ENCODE peak calls at places on chromosome 22, in four cellular contexts. N is mammary epithelial cell, X is neuronal stem cell, Z is neural progenitor cell. O is an unnamed sample. For H3K4me1, the result is how much of the 10 kb centered on the place peaks cover.

GRCh38 chr22:38954414-38955043 is 2.9 kb upstream of the APOBEC3A start:
- DNase-seq in N (no peak), X (no peak), Z (no peak), O (no peak)

GRCh38 chr22:49662681-49663080 is 165.0 kb downstream of the BRD1 start:
- DNase-seq in N (no peak), X (no peak), Z (no peak), O (no peak)

GRCh38 chr22:27223317-27224177 is 566.2 kb downstream of the MIAT start:
- DNase-seq in N (peak), X (no peak), Z (no peak), O (no peak)

GRCh38 chr22:26239561-26239960 is 70.3 kb downstream of the SEZ6L start:
- DNase-seq in N (no peak), X (no peak), Z (no peak), O (no peak)

GRCh38 chr22:41998361-41999261 is at the start of gene WBP2NL:
- DNase-seq in N (peak), X (no peak), Z (no peak), O (no peak)

GRCh38 chr22:27986459-27986858 is 67.4 kb upstream of the PITPNB start:
- DNase-seq in N (no peak), X (no peak), Z (no peak), O (no peak)

GRCh38 chr22:40361100-40361499 is 9.3 kb upstream of the SGSM3 start:
- DNase-seq in N (no peak), X (no peak), Z (no peak), O (no peak)

GRCh38 chr22:39954584-39955055 is 5.6 kb upstream of the TMA7B start:
- DNase-seq in N (peak), X (no peak), Z (no peak), O (no peak)

GRCh38 chr22:46038516-46039430 is 61.8 kb upstream of the WNT7B start:
- DNase-seq in N (no peak), X (no peak), Z (no peak), O (no peak)

GRCh38 chr22:46905415-46905814 is 143.0 kb downstream of the TBC1D22A start:
- DNase-seq in N (no peak), X (no peak), Z (no peak), O (no peak)

GRCh38 chr22:28904211-28904808 is 20.9 kb downstream of the ZNRF3 start:
- DNase-seq in N (no peak), X (no peak), Z (no peak), O (no peak)

GRCh38 chr22:44369241-44369652 is 56.5 kb upstream of the SHISAL1 start:
- DNase-seq in N (no peak), X (no peak), Z (peak), O (no peak)

GRCh38 chr22:26642465-26643367 is 14.7 kb upstream of the MIAT start:
- DNase-seq in N (no peak), X (no peak), Z (peak), O (peak)

GRCh38 chr22:17576475-17576874 is 13.2 kb downstream of the SLC25A18 start:
- DNase-seq in N (peak), X (no peak), Z (no peak), O (no peak)

GRCh38 chr22:27476729-27477128 is 324.8 kb downstream of the MN1 start:
- DNase-seq in N (peak), X (no peak), Z (no peak), O (no peak)

GRCh38 chr22:49997221-49997599 is 15.4 kb downstream of the IL17REL start:
- DNase-seq in N (no peak), X (no peak), Z (no peak), O (no peak)

GRCh38 chr22:42273855-42274451 is 3.5 kb upstream of the TCF20 start:
- DNase-seq in N (no peak), X (no peak), Z (peak), O (no peak)

GRCh38 chr22:46788426-46789168 is 26.1 kb downstream of the TBC1D22A start:
- DNase-seq in N (no peak), X (no peak), Z (no peak), O (no peak)

GRCh38 chr22:44254811-44255210 is 57.9 kb downstream of the SHISAL1 start:
- DNase-seq in N (no peak), X (no peak), Z (no peak), O (no peak)

GRCh38 chr22:17786435-17787158 is 12.3 kb upstream of the BID start:
- DNase-seq in N (peak), X (peak), Z (peak), O (peak)

GRCh38 chr22:47357493-47357892 is 595.0 kb downstream of the TBC1D22A start:
- DNase-seq in N (no peak), X (no peak), Z (no peak), O (no peak)

GRCh38 chr22:43829904-43830851 is 18.1 kb upstream of the EFCAB6 start:
- DNase-seq in N (no peak), X (no peak), Z (no peak), O (no peak)

GRCh38 chr22:39943941-39944624 is 16.1 kb upstream of the TMA7B start:
- DNase-seq in N (no peak), X (no peak), Z (no peak), O (peak)

GRCh38 chr22:44172370-44173108 is 8.2 kb upstream of the PARVG start:
- DNase-seq in N (no peak), X (no peak), Z (peak), O (no peak)

GRCh38 chr22:43144949-43145348 is 1.8 kb upstream of the MCAT start:
- DNase-seq in N (no peak), X (no peak), Z (no peak), O (no peak)

GRCh38 chr22:48953103-48953720 is 874.5 kb downstream of the BRD1 start:
- DNase-seq in N (no peak), X (no peak), Z (no peak), O (no peak)

GRCh38 chr22:35888181-35888870 is 140.3 kb downstream of the RBFOX2 start:
- DNase-seq in N (no peak), X (no peak), Z (no peak), O (no peak)
- H3K4me1 ChIP-seq in N (under half), X (under half), Z (under half), O (under half)

GRCh38 chr22:22026157-22026831 is 43.7 kb upstream of the TOP3B start:
- DNase-seq in N (no peak), X (no peak), Z (no peak), O (no peak)
- H3K4me2 ChIP-seq in N (no peak), X (no peak), Z (no peak), O (no peak)

GRCh38 chr22:31637938-31638618 is 23.9 kb downstream of the PISD start:
- DNase-seq in N (no peak), X (no peak), Z (no peak), O (no peak)

GRCh38 chr22:31639640-31640039 is 22.4 kb downstream of the PISD start:
- DNase-seq in N (peak), X (no peak), Z (no peak), O (no peak)

GRCh38 chr22:31635638-31636306 is 26.2 kb downstream of the PISD start:
- DNase-seq in N (no peak), X (no peak), Z (no peak), O (no peak)

GRCh38 chr22:31637375-31637937 is 24.6 kb downstream of the PISD start:
- DNase-seq in N (no peak), X (no peak), Z (no peak), O (no peak)
- H3K9ac ChIP-seq in N (no peak), X (no peak), Z (no peak), O (no peak)

GRCh38 chr22:19851291-19852176 is 3.1 kb downstream of the GNB1L start:
- DNase-seq in N (no peak), X (no peak), Z (no peak), O (no peak)

GRCh38 chr22:19852177-19852781 is 2.4 kb downstream of the GNB1L start:
- DNase-seq in N (no peak), X (no peak), Z (no peak), O (no peak)

GRCh38 chr22:19854778-19855503 is at the start of the genes GNB1L and RTL10:
- DNase-seq in N (peak), X (peak), Z (peak), O (peak)

GRCh38 chr22:19853879-19854777 is 546 bp downstream of the GNB1L start:
- DNase-seq in N (no peak), X (no peak), Z (no peak), O (peak)

GRCh38 chr22:19853058-19853878 is 1.4 kb downstream of the GNB1L start:
- DNase-seq in N (no peak), X (no peak), Z (no peak), O (peak)
- H3K4me1 ChIP-seq in N (half or more), X (under half), Z (under half), O (half or more)

GRCh38 chr22:20145206-20145831 is 5.5 kb downstream of the CCDC188 start:
- DNase-seq in N (no peak), X (no peak), Z (no peak), O (no peak)

GRCh38 chr22:20147286-20147988 is 3.4 kb downstream of the CCDC188 start:
- DNase-seq in N (no peak), X (no peak), Z (no peak), O (no peak)

GRCh38 chr22:20143883-20144665 is 6.8 kb downstream of the CCDC188 start:
- DNase-seq in N (no peak), X (no peak), Z (no peak), O (no peak)

GRCh38 chr22:20146777-20147176 is 4.1 kb downstream of the CCDC188 start:
- DNase-seq in N (no peak), X (no peak), Z (no peak), O (no peak)

GRCh38 chr22:20145832-20146223 is 5.0 kb downstream of the CCDC188 start:
- DNase-seq in N (no peak), X (no peak), Z (no peak), O (no peak)
- H3K4me2 ChIP-seq in N (no peak), X (no peak), Z (no peak), O (no peak)

GRCh38 chr22:36379593-36380361 is 8.0 kb downstream of the MYH9 start:
- DNase-seq in N (peak), X (no peak), Z (no peak), O (no peak)
- H3K9ac ChIP-seq in N (no peak), X (no peak), Z (no peak), O (no peak)

DNA sequence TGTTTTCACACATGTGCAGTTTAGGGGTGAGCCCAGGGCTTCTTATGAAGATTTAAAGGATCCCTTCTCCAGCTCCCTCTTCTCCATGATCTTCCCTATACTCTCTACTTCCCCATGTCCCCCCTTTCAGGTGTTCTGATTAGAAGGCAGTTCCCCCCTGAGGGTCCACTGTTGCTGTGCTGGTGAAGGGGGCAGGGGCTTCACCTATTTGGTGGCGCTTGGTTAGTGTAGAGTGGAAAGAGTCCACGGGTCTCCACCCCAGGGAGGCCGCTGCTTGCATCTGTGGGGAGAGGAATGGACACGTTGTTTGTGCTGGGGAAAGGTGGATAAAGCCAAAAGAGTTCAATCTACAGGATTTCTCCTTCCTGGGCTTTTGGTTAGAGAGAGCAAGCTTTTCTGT is 49.3 kb downstream of the BCR start:
- DNase-seq in N (no peak), X (no peak), Z (no peak), O (no peak)
- H3K4me1 ChIP-seq in N (under half), X (under half), Z (half or more), O (under half)

DNA sequence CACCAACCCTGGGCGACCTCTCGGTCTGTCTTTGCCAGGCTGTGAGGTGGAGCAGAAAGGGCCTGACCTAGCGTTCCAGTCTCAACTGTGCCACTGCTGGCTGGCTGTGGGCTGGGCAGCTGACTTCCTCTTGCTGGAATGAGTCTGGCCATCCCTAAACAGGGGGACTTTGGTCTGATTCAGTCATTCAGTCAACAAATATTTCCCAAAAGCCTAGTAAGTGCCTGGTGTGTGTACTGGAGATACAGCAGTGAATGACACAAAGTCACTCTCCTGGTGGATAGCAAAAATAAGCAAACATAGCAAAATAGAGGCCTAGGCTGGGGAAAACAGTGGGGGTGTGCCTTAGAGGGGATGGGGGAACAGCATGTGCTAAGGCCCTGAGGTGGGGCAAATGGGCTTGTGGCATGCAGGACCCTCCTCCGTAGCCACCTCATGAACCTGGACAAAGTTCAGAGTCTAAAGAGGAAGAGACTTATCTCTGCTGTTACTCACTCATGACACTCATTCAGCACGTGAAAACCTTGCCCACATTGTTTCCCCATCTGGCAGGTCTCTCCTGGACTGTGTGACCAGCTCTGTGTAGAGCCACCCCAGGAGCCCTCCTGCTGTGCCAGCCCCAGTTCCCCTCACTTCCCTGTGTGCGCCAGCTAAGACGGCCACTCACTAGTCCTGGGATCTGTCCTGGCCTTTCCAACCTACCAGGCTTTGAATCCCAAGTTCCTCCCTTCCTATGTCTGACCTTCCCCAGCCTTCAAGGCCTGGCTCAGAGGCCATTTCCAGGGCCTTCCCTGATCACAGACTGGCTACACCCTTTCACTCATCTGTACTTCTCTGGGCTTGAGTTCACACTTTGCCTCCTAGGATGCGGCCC is 4.7 kb downstream of the GUCD1 start:
- DNase-seq in N (no peak), X (no peak), Z (no peak), O (no peak)
- H3K4me2 ChIP-seq in N (no peak), X (no peak), Z (no peak), O (no peak)

GRCh38 chr22:36367479-36367878 is 20.3 kb downstream of the MYH9 start:
- DNase-seq in N (no peak), X (no peak), Z (no peak), O (no peak)

GRCh38 chr22:36368359-36368983 is 19.3 kb downstream of the MYH9 start:
- DNase-seq in N (peak), X (peak), Z (peak), O (no peak)

GRCh38 chr22:36366291-36366708 is 21.5 kb downstream of the MYH9 start:
- DNase-seq in N (no peak), X (no peak), Z (no peak), O (no peak)

GRCh38 chr22:36365020-36365411 is 22.8 kb downstream of the MYH9 start:
- DNase-seq in N (peak), X (no peak), Z (peak), O (peak)

GRCh38 chr22:36367066-36367465 is 20.7 kb downstream of the MYH9 start:
- DNase-seq in N (no peak), X (no peak), Z (no peak), O (no peak)
- H3K9ac ChIP-seq in N (peak), X (no peak), Z (no peak), O (no peak)

GRCh38 chr22:22027955-22028354 is 45.4 kb upstream of the TOP3B start:
- DNase-seq in N (no peak), X (no peak), Z (no peak), O (no peak)

GRCh38 chr22:22023581-22024137 is 41.1 kb upstream of the TOP3B start:
- DNase-seq in N (no peak), X (no peak), Z (no peak), O (no peak)

GRCh38 chr22:22024440-22024839 is 41.9 kb upstream of the TOP3B start:
- DNase-seq in N (no peak), X (no peak), Z (no peak), O (no peak)

GRCh38 chr22:22022977-22023534 is 40.5 kb upstream of the TOP3B start:
- DNase-seq in N (no peak), X (no peak), Z (no peak), O (no peak)

DNA sequence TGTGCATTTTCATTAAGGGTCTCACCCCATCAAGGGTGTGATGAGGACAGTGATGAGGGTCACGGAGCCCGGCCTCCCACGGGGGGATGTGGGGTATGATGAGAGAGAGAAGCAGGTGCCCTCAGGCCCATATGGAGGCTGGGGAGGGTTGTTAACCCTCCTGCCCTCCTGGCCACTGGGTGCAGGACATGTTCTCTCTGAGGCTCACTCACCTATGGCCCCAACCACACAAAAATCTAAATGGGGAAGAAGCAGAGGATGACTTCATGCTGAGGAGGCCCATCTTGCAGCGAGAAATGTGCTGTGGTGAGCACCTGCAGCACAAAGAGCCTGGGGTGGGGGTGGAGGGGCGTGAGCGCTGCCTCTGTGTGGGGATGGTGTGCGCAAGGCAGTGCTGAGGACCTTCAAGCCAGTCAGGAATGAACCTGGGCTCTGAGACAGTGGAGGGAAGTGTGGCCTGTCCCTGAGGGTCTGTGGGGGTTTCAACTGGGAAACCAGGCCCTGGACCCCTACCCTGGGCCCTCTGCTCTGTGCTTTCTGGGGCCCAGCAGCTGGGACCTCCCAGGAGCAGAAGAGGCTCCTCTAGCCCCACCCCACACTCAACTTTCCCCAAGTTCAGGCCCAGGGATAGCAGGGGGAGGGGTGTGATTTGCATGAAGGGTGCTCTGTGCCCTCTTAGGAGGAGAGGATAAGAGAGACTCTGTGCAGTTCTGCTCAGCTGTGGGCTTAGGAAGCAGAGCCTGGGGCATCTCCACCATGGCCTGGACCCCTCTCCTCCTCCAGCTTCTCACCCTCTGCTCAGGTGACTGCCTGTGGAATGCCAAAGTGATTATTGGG is 43.0 kb upstream of the TOP3B start:
- DNase-seq in N (no peak), X (no peak), Z (no peak), O (no peak)
- H3K4me1 ChIP-seq in N (under half), X (under half), Z (under half), O (under half)

O was measured in DND-41.